ENCODE peak calls at places on chromosomes 12 and 14, in four cellular contexts. J, O, T and Y are unnamed samples.

GRCh38 chr12:51482808-51483532 is 58.3 kb downstream of the SLC4A8 start:
- DNase-seq in J (peak), O (no peak), T (peak), Y (no peak)

GRCh38 chr14:58731465-58732330 is 93.9 kb downstream of the DACT1 start:
- DNase-seq in J (no peak), O (peak), T (no peak), Y (peak)

GRCh38 chr12:61525331-61525730 is 734.9 kb upstream of the USP15 start:
- DNase-seq in J (no peak), O (no peak), T (no peak), Y (no peak)

GRCh38 chr14:36556811-36557433 is 25.5 kb downstream of the NKX2-8 start:
- DNase-seq in J (peak), O (no peak), T (no peak), Y (no peak)

GRCh38 chr12:52452101-52452500 is at the start of gene KRT6B:
- DNase-seq in J (no peak), O (no peak), T (no peak), Y (no peak)

GRCh38 chr12:18496156-18496555 is 234.8 kb downstream of the PIK3C2G start:
- DNase-seq in J (no peak), O (no peak), T (no peak), Y (no peak)

GRCh38 chr12:83960767-83961166 is 951.8 kb downstream of the SLC6A15 start:
- DNase-seq in J (no peak), O (no peak), T (no peak), Y (no peak)

GRCh38 chr14:96103560-96104460 is 64.6 kb downstream of the C14orf132 start:
- DNase-seq in J (no peak), O (no peak), T (no peak), Y (no peak)

GRCh38 chr14:86961106-86961716 is 1031.8 kb downstream of the GALC start:
- DNase-seq in J (no peak), O (no peak), T (no peak), Y (no peak)